ENCODE peak calls at places on chromosomes 3 and 15, in ten cellular contexts. Z is ureter, H is GM19239, U is GM23338, L is A549, J is anterior cingulate cortex, O is adrenal gland, V is esophagus squamous epithelium, B is HuH-7, S is WTC11. W is an unnamed sample.

GRCh38 chr3:142028174-142028833 is 121.0 kb downstream of the TFDP2 start:
- DNase-seq in Z (no peak), H (peak), U (peak), L (peak), J (no peak), O (peak), V (no peak), B (peak), S (no peak), W (no peak)

GRCh38 chr15:33780011-33780768 is 188.1 kb upstream of the CHRM5 start:
- DNase-seq in Z (no peak), H (peak), U (no peak), L (no peak), J (no peak), O (no peak), V (no peak), B (no peak), S (no peak), W (no peak)

GRCh38 chr3:109336272-109336957 is 931 bp downstream of the DPPA4 start:
- DNase-seq in Z (no peak), H (no peak), U (no peak), L (no peak), J (no peak), O (no peak), V (no peak), B (no peak), S (no peak), W (no peak)

GRCh38 chr3:78255403-78255802 is 1215.5 kb downstream of the ROBO2 start:
- DNase-seq in Z (no peak), H (no peak), U (no peak), L (no peak), J (no peak), O (no peak), V (no peak), B (no peak), S (no peak), W (no peak)

GRCh38 chr15:87736921-87737389 is 519.6 kb downstream of the NTRK3 start:
- DNase-seq in Z (no peak), H (no peak), U (no peak), L (no peak), J (no peak), O (no peak), V (no peak), B (no peak), S (no peak), W (no peak)

GRCh38 chr15:29913528-29914135 is 91.4 kb upstream of the TJP1 start:
- DNase-seq in Z (no peak), H (no peak), U (no peak), L (no peak), J (no peak), O (no peak), V (no peak), B (no peak), S (no peak), W (no peak)

GRCh38 chr3:183279371-183279770 is 26.3 kb downstream of the B3GNT5 start:
- DNase-seq in Z (no peak), H (no peak), U (no peak), L (no peak), J (no peak), O (no peak), V (no peak), B (no peak), S (no peak), W (no peak)

GRCh38 chr3:40191251-40191650 is 118.3 kb upstream of the EIF1B start:
- DNase-seq in Z (no peak), H (no peak), U (no peak), L (no peak), J (no peak), O (no peak), V (no peak), B (no peak), S (no peak), W (no peak)

GRCh38 chr3:158492685-158493084 is 78.3 kb upstream of the MLF1 start:
- DNase-seq in Z (no peak), H (no peak), U (no peak), L (no peak), J (no peak), O (no peak), V (no peak), B (no peak), S (no peak), W (no peak)

GRCh38 chr3:31699309-31699953 is 166.7 kb downstream of the STT3B start:
- DNase-seq in Z (no peak), H (no peak), U (no peak), L (peak), J (no peak), O (no peak), V (no peak), B (no peak), S (no peak), W (no peak)

GRCh38 chr3:23888617-23889228 is 28.1 kb downstream of the NKIRAS1 start:
- DNase-seq in Z (no peak), H (no peak), U (peak), L (peak), J (no peak), O (no peak), V (no peak), B (no peak), S (no peak), W (no peak)

GRCh38 chr3:153029350-153029749 is 132.7 kb upstream of the RAP2B start:
- DNase-seq in Z (no peak), H (no peak), U (no peak), L (no peak), J (peak), O (no peak), V (no peak), B (no peak), S (no peak), W (no peak)